ENCODE peak calls at places on chromosomes 11 and 22, in seven cellular contexts. X, U, B, S, N, J and F are unnamed samples.

GRCh38 chr11:21321530-21321929 is 652.1 kb downstream of the NELL1 start:
- DNase-seq in S (peak; percentile 58), U (no peak), N (no peak), B (no peak), J (no peak), X (no peak), F (no peak)

GRCh38 chr11:75350743-75351540 is 519 bp downstream of the ARRB1 start:
- DNase-seq in B (peak; percentile 40), J (peak; percentile 63), N (no peak), S (no peak), U (peak; percentile 47), X (peak; percentile 40), F (peak; percentile 37)

GRCh38 chr11:77819921-77820564 is 479 bp downstream of the RSF1 start:
- DNase-seq in J (peak; percentile 39), B (peak; percentile 46), S (peak; percentile 80), U (peak; percentile 48), X (peak; percentile 63), N (peak; percentile 46), F (peak; percentile 44)

GRCh38 chr11:14916403-14916802 is 24.4 kb upstream of the CYP2R1 start:
- DNase-seq in U (no peak), S (no peak), X (no peak), B (no peak), J (no peak), N (no peak), F (no peak)

GRCh38 chr11:86743223-86744118 is 56.9 kb upstream of the PRSS23 start:
- DNase-seq in J (peak; percentile 80), U (peak; percentile 25), B (no peak), S (peak; percentile 8), X (no peak), N (peak; percentile 60), F (no peak)

GRCh38 chr11:24437123-24437522 is 59.7 kb upstream of the LUZP2 start:
- DNase-seq in B (no peak), N (no peak), S (no peak), U (no peak), X (no peak), J (no peak), F (no peak)

GRCh38 chr11:9861860-9862725 is 198.2 kb downstream of the SWAP70 start:
- DNase-seq in J (peak; percentile 41), U (peak; percentile 48), X (peak; percentile 42), N (peak; percentile 61), B (peak; percentile 65), S (peak; percentile 60), F (peak; percentile 54)

GRCh38 chr11:1460396-1460795 is 26.2 kb downstream of the MOB2 start:
- DNase-seq in X (no peak), U (no peak), N (no peak), J (peak; percentile 70), S (no peak), B (no peak), F (no peak)

GRCh38 chr11:18701614-18702216 is 3.1 kb downstream of the TMEM86A start:
- DNase-seq in N (no peak), S (no peak), U (no peak), J (no peak), X (no peak), B (no peak), F (no peak)

GRCh38 chr11:75810637-75811383 is 4.2 kb upstream of the UVRAG start:
- DNase-seq in U (no peak), S (no peak), J (no peak), B (peak; percentile 59), N (no peak), X (no peak), F (no peak)

GRCh38 chr11:77249427-77249826 is 52.1 kb downstream of the GDPD4 start:
- DNase-seq in B (no peak), U (no peak), N (no peak), X (no peak), J (no peak), S (no peak), F (no peak)

GRCh38 chr22:22773427-22773826 is 114.2 kb upstream of the IGLL5 start:
- DNase-seq in B (no peak), S (no peak), J (no peak), U (no peak), N (no peak), X (no peak), F (no peak)

GRCh38 chr11:111195192-111195591 is 50.3 kb upstream of the POU2AF2 start:
- DNase-seq in B (no peak), U (no peak), S (no peak), X (no peak), N (no peak), J (no peak), F (no peak)

GRCh38 chr11:17839973-17840611 is 105.5 kb downstream of the KCNC1 start:
- DNase-seq in S (no peak), X (no peak), J (no peak), B (no peak), U (no peak), N (peak; percentile 47), F (no peak)

GRCh38 chr22:44727148-44727547 is 25.1 kb downstream of the PRR5 start:
- DNase-seq in J (no peak), U (no peak), S (no peak), X (no peak), N (no peak), B (no peak), F (no peak)

GRCh38 chr22:40898850-40899357 is 37.0 kb upstream of the DNAJB7 start:
- DNase-seq in S (peak; percentile 20), U (no peak), X (no peak), J (no peak), N (no peak), B (peak; percentile 69), F (no peak)

GRCh38 chr11:128420943-128421342 is 166.4 kb downstream of the ETS1 start:
- DNase-seq in S (no peak), B (no peak), X (no peak), N (no peak), U (no peak), J (no peak), F (no peak)

GRCh38 chr22:49975543-49976389 is 15.2 kb downstream of the PIM3 start:
- DNase-seq in U (no peak), B (peak; percentile 77), J (peak; percentile 11), N (no peak), S (no peak), X (peak; percentile 46), F (peak; percentile 11)

GRCh38 chr11:7538023-7538422 is 24.2 kb downstream of the PPFIBP2 start:
- DNase-seq in X (no peak), N (no peak), B (no peak), J (peak; percentile 70), S (no peak), U (peak; percentile 30), F (no peak)

GRCh38 chr11:63180536-63180935 is 36.5 kb upstream of the SLC22A24 start:
- DNase-seq in J (no peak), N (no peak), X (no peak), S (no peak), U (no peak), B (no peak), F (no peak)

GRCh38 chr11:119284344-119285157 is 32.4 kb downstream of the MCAM start:
- DNase-seq in N (peak; percentile 4), U (no peak), J (no peak), X (no peak), S (peak; percentile 55), B (peak; percentile 68), F (no peak)

GRCh38 chr22:39530692-39531331 is 1.7 kb downstream of the RPS19BP1 start:
- DNase-seq in S (peak; percentile 44), J (no peak), X (no peak), N (peak; percentile 35), U (no peak), B (no peak), F (no peak)
- TF ChIP-seq CTCF in S (peak; percentile 36), J (peak; percentile 3), X (peak; percentile 8), N (peak; percentile 32), U (no peak), B (no peak), F (peak; percentile 57)

DNA sequence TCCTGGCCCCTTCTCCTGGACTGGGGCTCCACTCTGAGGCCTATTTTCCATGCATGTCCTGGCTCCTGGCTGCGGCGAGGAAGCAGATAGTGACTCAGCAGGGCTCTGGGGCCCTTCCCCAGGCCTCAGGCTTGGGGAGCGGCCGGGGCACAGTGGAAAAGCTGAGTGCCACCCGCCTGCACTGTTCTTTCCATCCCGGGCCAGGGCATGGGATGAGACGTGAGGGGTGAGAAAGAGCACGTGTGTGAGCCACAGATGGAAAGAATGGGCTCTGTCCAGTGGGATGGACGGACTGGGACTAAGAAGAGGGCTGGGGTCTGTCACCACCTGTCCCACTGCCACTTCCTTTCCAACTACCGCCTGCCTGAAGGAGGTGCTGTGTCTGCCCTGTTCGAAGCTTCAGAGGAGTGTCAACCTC is 12.8 kb downstream of the SLC37A2 start:
- DNase-seq in S (no peak), U (no peak), N (no peak), X (no peak), B (no peak), J (no peak), F (no peak)
- TF ChIP-seq CTCF in S (no peak), U (no peak), N (no peak), X (no peak), B (no peak), J (no peak), F (no peak)

GRCh38 chr22:17264321-17265052 is 45.3 kb upstream of the ADA2 start:
- DNase-seq in N (no peak), X (peak; percentile 65), S (peak; percentile 77), J (no peak), B (no peak), U (peak; percentile 57), F (peak; percentile 47)

GRCh38 chr22:17267661-17268330 is 48.6 kb upstream of the ADA2 start:
- DNase-seq in S (no peak), N (no peak), B (no peak), U (no peak), X (no peak), J (no peak), F (no peak)

GRCh38 chr22:17268501-17269223 is 49.4 kb upstream of the ADA2 start:
- DNase-seq in N (no peak), J (no peak), U (no peak), S (no peak), X (no peak), B (no peak), F (no peak)

GRCh38 chr22:17265649-17266248 is 46.5 kb upstream of the ADA2 start:
- DNase-seq in J (no peak), B (no peak), S (no peak), U (no peak), N (no peak), X (no peak), F (no peak)

GRCh38 chr22:17266261-17266971 is 47.2 kb upstream of the ADA2 start:
- DNase-seq in U (peak; percentile 65), J (no peak), N (peak; percentile 10), S (peak; percentile 29), X (peak; percentile 57), B (no peak), F (peak; percentile 30)
- TF ChIP-seq CTCF in U (no peak), J (no peak), N (no peak), S (no peak), X (no peak), B (no peak), F (no peak)

DNA sequence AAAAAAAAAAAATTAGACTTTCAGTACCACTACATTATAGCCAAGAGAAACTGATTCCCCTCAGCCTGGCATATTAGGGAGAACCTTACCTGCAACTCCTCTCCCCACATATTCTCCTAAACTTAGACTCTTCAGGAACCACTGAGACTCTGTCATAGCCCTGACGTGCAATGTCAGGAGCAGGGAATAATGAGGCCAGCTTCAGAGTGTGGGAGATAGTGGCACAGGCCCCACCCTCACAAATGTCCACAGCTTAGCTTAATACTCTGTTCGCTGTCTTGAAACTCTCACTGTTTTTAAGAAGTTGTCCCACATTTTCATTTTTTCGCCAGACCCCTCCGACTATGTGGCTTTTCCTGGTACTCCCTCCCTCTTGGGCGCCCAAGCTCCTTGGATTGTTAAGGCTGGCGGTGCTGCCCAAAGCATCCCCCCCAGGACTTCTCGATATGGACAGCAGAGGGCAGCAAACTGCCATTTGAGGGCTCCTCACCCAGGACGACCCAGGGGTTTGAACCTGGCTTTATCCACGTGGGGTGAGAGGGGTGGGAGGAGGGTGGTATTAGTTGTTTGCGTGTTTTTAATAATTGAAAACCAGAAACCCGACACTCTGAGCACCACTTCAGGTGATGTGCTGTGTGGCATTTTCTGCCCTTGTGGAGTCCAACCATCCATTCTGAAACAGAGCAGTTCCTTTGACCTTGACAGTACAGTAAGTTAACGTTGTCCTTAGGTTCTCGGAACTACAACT is 45.2 kb upstream of the RASSF10 start:
- DNase-seq in X (peak; percentile 84), S (peak; percentile 80), N (peak; percentile 84), B (peak; percentile 80), J (peak; percentile 64), U (peak; percentile 50), F (peak; percentile 87)
- TF ChIP-seq CTCF in X (peak; percentile 92), S (peak; percentile 88), N (peak; percentile 87), B (peak; percentile 89), J (peak; percentile 74), U (peak; percentile 92), F (peak; percentile 85)